ENCODE peak calls at places on chromosomes 1 and 21, in five cellular contexts. O, T, I, N and H are unnamed samples.

GRCh38 chr21:43208561-43209332 is 39.9 kb downstream of the CRYAA start:
- DNase-seq in O (no peak), T (no peak), I (no peak), N (no peak), H (peak)

GRCh38 chr1:87389011-87389410 is 60.3 kb downstream of the LMO4 start:
- DNase-seq in O (no peak), T (no peak), I (no peak), N (no peak), H (no peak)

GRCh38 chr21:34916446-34916845 is 132.7 kb downstream of the RUNX1 start:
- DNase-seq in O (no peak), T (no peak), I (peak), N (no peak), H (no peak)

GRCh38 chr1:32220746-32221580 is 1.2 kb downstream of the TMEM234 start:
- DNase-seq in O (no peak), T (no peak), I (no peak), N (no peak), H (no peak)

GRCh38 chr1:1085911-1086841 is 12.1 kb upstream of the RNF223 start:
- DNase-seq in O (no peak), T (no peak), I (no peak), N (no peak), H (no peak)

GRCh38 chr1:99849413-99849743 is 783 bp upstream of the AGL start:
- DNase-seq in O (no peak), T (no peak), I (no peak), N (peak), H (no peak)

GRCh38 chr1:9908846-9909221 is 1.2 kb downstream of the CTNNBIP1 start:
- DNase-seq in O (no peak), T (no peak), I (no peak), N (no peak), H (no peak)

GRCh38 chr1:12075195-12076114 is 12.4 kb downstream of the TNFRSF8 start:
- DNase-seq in O (peak), T (no peak), I (peak), N (peak), H (no peak)

GRCh38 chr21:37337831-37338230 is 28.7 kb upstream of the DYRK1A start:
- DNase-seq in O (no peak), T (no peak), I (no peak), N (no peak), H (no peak)

GRCh38 chr1:94067196-94067595 is 53.8 kb downstream of the ABCA4 start:
- DNase-seq in O (no peak), T (no peak), I (peak), N (no peak), H (no peak)

GRCh38 chr1:224259986-224260385 is 70.0 kb downstream of the NVL start:
- DNase-seq in O (no peak), T (no peak), I (no peak), N (no peak), H (no peak)

GRCh38 chr1:226638608-226639007 is 90.0 kb downstream of the STUM start:
- DNase-seq in O (no peak), T (no peak), I (no peak), N (no peak), H (no peak)

GRCh38 chr1:1157914-1158710 is 15.6 kb upstream of the TTLL10 start:
- DNase-seq in O (no peak), T (peak), I (no peak), N (peak), H (peak)

GRCh38 chr1:218401896-218402770 is 57.0 kb downstream of the TGFB2 start:
- DNase-seq in O (no peak), T (no peak), I (no peak), N (no peak), H (no peak)

GRCh38 chr1:96309783-96310182 is 411.8 kb upstream of the PTBP2 start:
- DNase-seq in O (peak), T (no peak), I (peak), N (no peak), H (no peak)

GRCh38 chr1:28518745-28519341 is 13.0 kb downstream of the RCC1 start:
- DNase-seq in O (no peak), T (no peak), I (no peak), N (no peak), H (no peak)
- TF ChIP-seq CTCF in O (no peak), T (no peak), I (no peak), N (no peak), H (no peak)

DNA sequence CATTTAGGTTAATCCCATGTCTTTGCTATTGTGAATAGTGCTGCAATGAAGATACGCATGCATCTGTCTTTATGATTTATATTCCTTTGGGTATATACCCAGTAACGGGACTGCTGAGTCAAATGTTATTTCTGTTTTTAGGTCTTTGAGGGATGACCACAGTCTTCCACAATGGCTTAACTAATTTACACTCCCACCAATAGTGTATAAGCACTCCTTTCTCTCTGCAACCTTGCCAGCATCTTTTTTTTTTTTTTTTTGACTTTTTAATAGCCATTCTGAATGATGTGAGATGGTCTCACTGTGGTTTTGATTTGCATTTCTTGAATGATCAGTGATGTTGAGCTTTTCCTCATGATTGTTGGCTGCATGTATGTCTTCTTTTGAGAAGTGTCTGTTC is 33.5 kb downstream of the ASH1L start:
- DNase-seq in O (no peak), T (no peak), I (no peak), N (no peak), H (no peak)
- TF ChIP-seq CTCF in O (no peak), T (no peak), I (no peak), N (no peak), H (no peak)

DNA sequence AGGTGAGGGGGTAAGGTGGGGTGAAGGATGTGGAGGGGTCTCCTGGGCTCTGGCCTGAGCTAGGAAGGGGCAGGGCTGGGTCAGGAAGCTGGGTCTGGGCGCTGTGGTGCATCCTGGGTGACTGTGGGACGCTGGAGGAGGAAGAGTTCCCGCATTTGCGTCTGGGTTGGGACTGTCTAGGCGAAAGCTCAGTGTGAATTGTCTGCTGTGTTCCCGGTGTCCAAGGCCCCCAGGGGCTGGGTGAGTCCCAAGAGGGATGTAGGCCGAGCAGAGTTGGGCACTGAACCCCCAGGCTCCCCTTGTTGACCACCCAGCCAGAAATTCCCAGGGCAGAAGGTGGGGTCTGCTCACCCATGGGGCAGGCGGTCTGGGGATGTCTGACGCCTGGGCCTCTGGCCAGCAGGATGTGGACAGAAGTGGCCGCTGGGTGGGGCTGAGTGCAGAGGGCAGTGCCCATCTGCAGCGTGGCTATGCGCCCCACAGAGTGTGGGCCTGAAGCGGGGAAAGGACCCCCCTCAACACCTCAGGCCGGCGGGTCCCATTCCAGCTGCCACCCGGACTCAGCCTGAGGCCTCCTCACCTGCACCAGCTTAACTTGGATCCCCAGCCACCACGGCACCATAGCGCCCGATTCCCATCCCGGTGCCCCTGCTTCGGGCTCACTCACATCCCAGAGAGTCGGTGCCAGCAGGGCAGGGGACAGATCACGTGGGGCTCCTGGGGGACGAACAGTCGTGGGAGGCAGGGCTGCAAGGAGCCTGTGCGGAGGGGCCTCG is 36.9 kb upstream of the POFUT2 start:
- DNase-seq in O (no peak), T (no peak), I (no peak), N (no peak), H (no peak)
- TF ChIP-seq CTCF in O (no peak), T (no peak), I (peak), N (no peak), H (no peak)

DNA sequence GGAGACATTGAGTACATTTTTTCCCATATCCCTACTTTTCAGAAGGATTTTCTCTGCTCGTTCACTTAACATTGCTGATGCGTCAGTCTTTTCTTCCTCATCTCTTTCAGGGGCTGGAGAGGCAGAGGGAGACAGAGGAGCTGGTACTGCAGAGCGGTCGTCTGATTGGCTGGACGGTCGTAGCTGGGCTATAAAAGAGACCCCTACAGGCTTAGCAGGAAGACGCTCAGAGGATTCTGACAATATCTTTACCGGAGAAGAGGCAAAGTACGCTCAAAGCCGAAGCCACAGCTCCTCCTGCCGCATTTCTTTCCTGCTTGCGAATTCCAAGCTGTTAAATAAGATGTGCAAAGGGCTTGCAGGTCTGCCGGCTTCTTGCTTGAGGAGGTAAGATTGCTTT is at the start of gene RGS4:
- DNase-seq in O (peak), T (peak), I (peak), N (peak), H (peak)
- TF ChIP-seq CTCF in O (peak), T (peak), I (peak), N (peak), H (peak)

DNA sequence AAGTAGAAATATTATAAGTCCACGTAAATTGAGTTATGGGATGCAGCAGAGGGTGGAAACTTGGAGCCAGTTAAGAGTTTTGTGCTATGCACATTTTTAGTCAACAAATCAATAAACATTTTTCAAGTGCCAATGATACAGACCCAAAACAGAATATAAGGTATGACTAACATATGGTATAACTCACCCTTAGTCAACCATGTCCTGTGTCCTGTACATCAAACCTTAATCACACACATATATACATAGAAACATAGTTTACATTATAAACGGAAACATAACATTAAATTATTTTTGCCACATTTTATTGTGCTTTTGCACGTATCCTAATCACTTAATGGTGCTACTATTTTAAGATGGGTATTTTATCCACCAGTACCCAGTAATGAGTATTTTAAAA is 136.1 kb upstream of the USH2A start:
- DNase-seq in O (no peak), T (no peak), I (no peak), N (no peak), H (no peak)
- TF ChIP-seq CTCF in O (no peak), T (no peak), I (no peak), N (no peak), H (no peak)

DNA sequence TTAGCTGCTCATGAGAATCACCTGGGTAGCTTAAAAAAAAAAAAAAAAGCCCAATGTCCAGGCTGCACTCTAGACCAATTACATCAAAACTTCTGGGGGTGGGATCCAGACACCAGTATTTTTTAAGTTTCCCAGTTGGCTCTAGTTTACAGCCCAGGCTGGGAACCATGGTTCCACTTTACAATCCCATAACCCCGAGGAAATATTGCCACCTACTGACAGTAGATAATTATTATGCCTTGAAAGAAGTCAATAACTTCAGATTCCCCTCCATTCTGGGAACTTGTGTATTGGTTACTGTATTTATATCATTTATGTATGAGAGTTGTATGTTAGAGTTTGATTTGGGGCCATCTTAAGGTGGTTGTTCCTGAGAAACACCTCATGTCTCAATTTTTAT is 100.2 kb downstream of the SPATA46 start:
- DNase-seq in O (no peak), T (no peak), I (no peak), N (no peak), H (no peak)
- TF ChIP-seq CTCF in O (peak), T (peak), I (peak), N (peak), H (peak)